ENCODE peak calls at places on chromosomes 1 and 21, in seven cellular contexts. Q is OCI-LY7, X is GM23338, W is PC-9, B is hepatocyte, U is GM23248, P is SK-N-SH. M is an unnamed sample.

GRCh38 chr1:44237721-44238457 is 24.6 kb downstream of the DMAP1 start:
- DNase-seq in Q (peak; percentile 45), U (peak; percentile 23), X (peak; percentile 93), B (peak; percentile 88), P (peak; percentile 74), W (no peak), M (no peak)

GRCh38 chr1:118894836-118895235 is 93.3 kb downstream of the TBX15 start:
- DNase-seq in X (no peak), U (no peak), W (no peak), P (no peak), B (no peak), Q (no peak), M (no peak)

GRCh38 chr1:59150537-59151386 is 146.1 kb upstream of the FGGY start:
- DNase-seq in U (peak; percentile 99), Q (no peak), X (no peak), B (peak; percentile 90), P (peak; percentile 59), W (peak; percentile 82), M (peak; percentile 71)

GRCh38 chr1:29607236-29607635 is 370.9 kb downstream of the PTPRU start:
- DNase-seq in U (no peak), B (no peak), X (peak; percentile 56), Q (peak; percentile 6), P (no peak), W (no peak), M (no peak)

GRCh38 chr1:40868051-40868723 is 6.0 kb upstream of the CITED4 start:
- DNase-seq in Q (no peak), P (no peak), U (peak; percentile 73), W (no peak), X (no peak), B (peak; percentile 66), M (no peak)

GRCh38 chr21:29887313-29888009 is 52.3 kb downstream of the GRIK1 start:
- DNase-seq in Q (no peak), W (no peak), B (no peak), U (no peak), P (no peak), X (no peak), M (no peak)

GRCh38 chr1:51664412-51665240 is 47.7 kb downstream of the OSBPL9 start:
- DNase-seq in U (peak; percentile 65), P (no peak), Q (no peak), W (no peak), B (no peak), X (no peak), M (no peak)

GRCh38 chr21:15057290-15057689 is 7.5 kb downstream of the NRIP1 start:
- DNase-seq in X (peak; percentile 47), W (no peak), Q (no peak), P (no peak), U (no peak), B (peak; percentile 28), M (no peak)

GRCh38 chr1:23384312-23385058 is 14.8 kb upstream of the ZNF436 start:
- DNase-seq in Q (no peak), U (peak; percentile 84), B (peak; percentile 37), X (no peak), W (no peak), P (no peak), M (no peak)

GRCh38 chr1:235127774-235128452 is 724 bp downstream of the TOMM20 start:
- DNase-seq in X (no peak), P (no peak), Q (peak; percentile 54), U (peak; percentile 45), W (no peak), B (peak; percentile 35), M (peak; percentile 39)

GRCh38 chr1:73781257-73781656 is 416.7 kb downstream of the LRRIQ3 start:
- DNase-seq in Q (no peak), U (no peak), X (no peak), B (peak; percentile 31), P (no peak), W (no peak), M (no peak)

GRCh38 chr21:34644815-34645214 is 24.0 kb upstream of the CLIC6 start:
- DNase-seq in Q (no peak), W (no peak), X (no peak), U (no peak), B (no peak), P (no peak), M (no peak)
- H3K9me2 ChIP-seq in Q (no peaks in the 10 kb centered on the region), W (no peaks in the 10 kb centered on the region), X (no peaks in the 10 kb centered on the region), U (no peaks in the 10 kb centered on the region), B (no peaks in the 10 kb centered on the region), P (no peaks in the 10 kb centered on the region), M (no peaks in the 10 kb centered on the region)

DNA sequence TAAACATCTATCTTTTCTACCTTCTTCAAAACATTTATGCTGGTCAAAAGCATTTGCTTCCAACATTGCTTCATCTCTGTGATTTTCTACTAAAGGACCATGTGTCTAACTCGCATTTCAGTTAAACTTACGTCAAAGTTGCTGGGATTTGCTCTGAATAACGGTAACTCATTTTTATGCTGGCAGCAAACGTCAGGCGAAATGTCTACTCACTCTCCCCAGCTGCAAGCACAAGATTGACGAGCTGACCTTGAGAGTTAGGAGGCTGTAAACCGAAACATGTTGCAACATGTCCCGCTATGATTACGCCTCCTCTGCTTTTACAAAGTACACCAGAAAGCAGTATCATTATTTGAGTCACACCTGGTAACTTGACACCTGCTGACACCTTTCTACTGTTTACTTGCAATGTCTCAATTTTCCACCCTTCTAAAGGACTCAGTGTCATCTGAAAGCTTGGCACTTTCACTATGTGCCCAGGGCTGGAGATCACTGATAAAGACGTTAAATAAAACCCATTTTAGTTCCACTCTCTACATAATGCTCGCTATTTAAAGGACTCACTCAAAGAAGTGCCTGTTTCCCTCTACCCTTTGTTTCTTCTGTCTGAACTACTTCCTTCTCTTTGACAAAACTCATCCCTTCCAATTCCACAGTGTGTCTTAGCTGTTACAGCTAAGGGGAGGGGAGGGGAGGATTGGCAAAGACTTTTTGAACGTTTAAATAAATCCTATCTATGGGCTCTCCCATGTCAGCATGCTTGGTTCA is 111.9 kb downstream of the PTPN14 start:
- DNase-seq in Q (no peak), U (no peak), P (no peak), W (peak; percentile 58), X (peak; percentile 59), B (peak; percentile 83), M (peak; percentile 96)
- H3K9me2 ChIP-seq in Q (no peaks in the 10 kb centered on the region), U (no peaks in the 10 kb centered on the region), P (no peaks in the 10 kb centered on the region), W (no peaks in the 10 kb centered on the region), X (no peaks in the 10 kb centered on the region), B (no peaks in the 10 kb centered on the region), M (no peaks in the 10 kb centered on the region)

DNA sequence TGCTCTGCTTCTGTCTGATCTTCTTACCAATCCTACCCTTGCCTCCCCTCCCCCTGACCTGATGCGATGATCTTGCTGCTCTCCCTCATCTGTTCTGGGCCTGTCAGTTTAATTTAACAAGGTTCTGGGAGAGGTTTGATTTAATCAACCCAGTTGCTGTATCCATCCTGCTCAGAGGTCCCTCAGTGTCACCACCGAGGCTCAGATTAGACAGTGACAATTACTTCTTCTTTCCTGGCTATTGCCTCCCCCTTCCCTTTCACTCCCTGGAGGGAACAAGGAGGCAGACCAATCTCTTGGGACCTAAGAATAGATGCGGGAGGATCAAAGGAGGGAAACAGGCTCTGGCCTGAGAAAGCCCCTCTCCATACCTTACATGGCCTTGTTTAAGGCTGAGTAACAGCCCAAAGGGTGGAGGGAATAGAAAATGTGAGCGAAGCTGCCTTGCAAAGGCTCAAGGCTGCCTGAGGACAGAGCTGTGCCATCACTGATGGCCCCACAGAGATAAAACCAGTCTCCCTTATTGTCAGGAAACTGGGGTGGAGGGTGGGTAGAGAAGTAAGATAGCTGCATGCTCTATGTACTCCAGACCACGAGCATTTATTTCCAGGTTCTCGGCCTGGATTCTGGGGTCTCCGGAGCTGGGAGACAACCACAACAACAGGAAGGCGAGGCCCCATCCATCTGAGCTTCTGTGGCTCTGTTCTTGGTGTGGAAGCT is 6.9 kb upstream of the DDX20 start:
- DNase-seq in P (peak; percentile 48), B (no peak), X (no peak), Q (no peak), U (no peak), W (no peak), M (no peak)
- H3K9me2 ChIP-seq in P (no peaks in the 10 kb centered on the region), B (no peaks in the 10 kb centered on the region), X (no peaks in the 10 kb centered on the region), Q (no peaks in the 10 kb centered on the region), U (no peaks in the 10 kb centered on the region), W (no peaks in the 10 kb centered on the region), M (no peaks in the 10 kb centered on the region)

GRCh38 chr1:179424610-179425009 is 58.8 kb downstream of the AXDND1 start:
- DNase-seq in U (no peak), X (no peak), B (no peak), P (no peak), Q (no peak), W (no peak), M (no peak)

DNA sequence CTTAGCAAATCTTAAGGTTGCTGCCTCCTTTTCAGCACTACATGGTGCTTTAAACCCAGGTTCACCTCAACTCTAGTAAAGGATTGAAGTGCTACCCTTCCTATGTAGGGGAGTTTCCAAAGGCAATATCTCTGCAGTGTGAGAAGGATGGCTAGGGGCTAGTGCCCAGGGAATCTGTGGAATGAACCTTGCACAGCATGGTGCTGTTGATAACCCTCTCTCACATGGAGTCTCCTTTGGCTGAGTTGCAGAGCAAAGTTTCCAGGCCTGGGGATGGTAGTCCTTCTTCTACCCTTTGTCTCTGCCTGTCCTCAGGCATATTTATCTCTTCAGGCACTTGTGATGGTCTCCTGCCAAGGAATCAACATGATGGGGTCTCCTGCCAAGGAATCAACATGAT is 59.4 kb downstream of the AXDND1 start:
- DNase-seq in W (no peak), P (no peak), X (peak; percentile 2), B (no peak), U (no peak), Q (no peak), M (no peak)
- H3K9me2 ChIP-seq in W (no peaks in the 10 kb centered on the region), P (no peaks in the 10 kb centered on the region), X (no peaks in the 10 kb centered on the region), B (no peaks in the 10 kb centered on the region), U (no peaks in the 10 kb centered on the region), Q (no peaks in the 10 kb centered on the region), M (no peaks in the 10 kb centered on the region)

DNA sequence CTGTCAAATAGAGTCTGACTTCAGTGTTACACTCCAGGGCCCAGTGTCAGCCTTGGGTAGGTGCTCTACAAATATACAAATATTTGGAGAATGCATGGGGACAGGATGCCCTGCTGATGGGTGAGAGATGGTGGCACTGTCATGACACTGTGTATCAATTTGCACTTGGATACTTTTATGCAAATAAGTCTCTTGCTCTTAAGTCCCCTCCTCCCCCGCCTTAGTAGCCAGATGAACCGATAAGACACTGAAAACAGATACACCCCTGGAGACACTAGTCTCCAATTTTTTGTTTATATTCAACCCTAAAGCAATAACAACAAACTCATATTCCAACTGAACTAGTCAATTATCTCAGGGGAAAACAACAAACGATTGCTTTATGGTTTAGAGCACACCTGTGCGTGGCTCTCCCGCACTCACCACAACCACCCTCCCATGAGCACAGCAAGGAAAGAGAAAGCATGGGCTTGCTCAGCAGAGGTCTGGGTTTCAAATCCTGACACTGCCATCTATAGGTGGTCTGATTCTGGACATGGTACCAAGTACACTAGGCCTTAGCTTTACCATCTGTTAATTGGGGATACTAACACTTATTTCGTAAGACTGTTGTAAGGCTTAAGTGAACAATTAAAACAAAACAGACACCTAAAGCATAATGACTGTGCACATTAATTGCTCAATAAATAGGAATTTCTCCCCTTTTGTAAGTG is 50.3 kb downstream of the HIVEP3 start:
- DNase-seq in X (no peak), P (no peak), Q (peak; percentile 34), B (no peak), U (no peak), W (no peak), M (peak; percentile 89)
- H3K9me2 ChIP-seq in X (no peaks in the 10 kb centered on the region), P (no peaks in the 10 kb centered on the region), Q (no peaks in the 10 kb centered on the region), B (no peaks in the 10 kb centered on the region), U (no peaks in the 10 kb centered on the region), W (no peaks in the 10 kb centered on the region), M (no peaks in the 10 kb centered on the region)

GRCh38 chr21:32113486-32113885 is 165.4 kb downstream of the MIS18A start:
- DNase-seq in U (no peak), Q (no peak), B (no peak), W (no peak), P (no peak), X (no peak), M (no peak)
- H3K9me2 ChIP-seq in U (no peaks in the 10 kb centered on the region), Q (no peaks in the 10 kb centered on the region), B (no peaks in the 10 kb centered on the region), W (no peaks in the 10 kb centered on the region), P (no peaks in the 10 kb centered on the region), X (peaks cover 6% of the 10 kb centered on the region), M (no peaks in the 10 kb centered on the region)